ENCODE peak calls at places on chromosomes 4 and X, in eight cellular contexts. S, Z, T, L, M, E, N and X are unnamed samples.

GRCh38 chrX:85379174-85379907 is at the start of gene POF1B:
- DNase-seq in E (no peak), T (no peak), Z (no peak), M (no peak), L (no peak), N (peak; percentile 73), S (no peak), X (peak; percentile 1)

GRCh38 chr4:87649980-87650379 is at the start of gene DMP1:
- DNase-seq in M (no peak), T (no peak), N (no peak), Z (no peak), E (no peak), L (no peak), S (no peak), X (no peak)

GRCh38 chr4:40825014-40825838 is 75.5 kb downstream of the NSUN7 start:
- DNase-seq in M (no peak), E (no peak), N (no peak), S (no peak), L (no peak), Z (no peak), T (no peak), X (no peak)

GRCh38 chr4:183073838-183074145 is 25.3 kb upstream of the WWC2 start:
- DNase-seq in M (no peak), S (no peak), Z (no peak), T (no peak), E (no peak), L (no peak), N (no peak), X (no peak)

GRCh38 chrX:20965270-20966044 is 408.8 kb upstream of the CNKSR2 start:
- DNase-seq in T (no peak), Z (no peak), M (no peak), E (no peak), L (no peak), N (no peak), S (no peak), X (peak; percentile 4)

GRCh38 chrX:54439967-54440871 is at the start of gene TSR2:
- DNase-seq in S (peak; percentile 72), L (peak; percentile 47), T (peak; percentile 93), E (peak; percentile 75), N (peak; percentile 82), M (peak; percentile 85), Z (peak; percentile 87), X (peak; percentile 87)

GRCh38 chrX:76279007-76279406 is 106.1 kb downstream of the PBDC1 start:
- DNase-seq in N (peak; percentile 39), Z (peak; percentile 40), T (no peak), S (peak; percentile 22), E (peak; percentile 51), M (no peak), L (no peak), X (peak; percentile 69)

GRCh38 chrX:153733651-153734240 is 9.1 kb downstream of the ABCD1 start:
- DNase-seq in S (no peak), M (no peak), N (no peak), T (no peak), E (no peak), Z (no peak), L (no peak), X (no peak)

GRCh38 chr4:131052646-131053045 is 1956.7 kb downstream of the C4orf33 start:
- DNase-seq in E (no peak), N (no peak), S (no peak), Z (no peak), L (no peak), T (no peak), M (no peak), X (no peak)

GRCh38 chr4:119632216-119632615 is 3.6 kb upstream of the PDE5A start:
- DNase-seq in S (no peak), N (no peak), L (no peak), E (no peak), T (no peak), Z (no peak), M (no peak), X (no peak)

GRCh38 chr4:109576462-109576861 is 16.4 kb downstream of the MCUB start:
- DNase-seq in L (no peak), N (no peak), E (no peak), Z (peak; percentile 99), S (no peak), M (no peak), T (no peak), X (no peak)

GRCh38 chrX:20263474-20263873 is 3.2 kb downstream of the RPS6KA3 start:
- DNase-seq in N (no peak), T (no peak), S (no peak), L (no peak), Z (peak; percentile 25), E (no peak), M (no peak), X (no peak)

GRCh38 chrX:47200385-47201150 is 6.9 kb downstream of the UBA1 start:
- DNase-seq in M (no peak), T (no peak), E (no peak), L (no peak), N (no peak), S (no peak), Z (no peak), X (no peak)

GRCh38 chrX:134528936-134529335 is 69.0 kb downstream of the HPRT1 start:
- DNase-seq in S (no peak), T (no peak), M (no peak), E (no peak), L (no peak), Z (peak; percentile 51), N (no peak), X (no peak)

GRCh38 chr4:123190176-123190575 is 206.4 kb upstream of the SPRY1 start:
- DNase-seq in Z (no peak), M (no peak), T (no peak), N (no peak), E (no peak), S (no peak), L (no peak), X (no peak)

GRCh38 chr4:96108146-96108545 is 268.3 kb downstream of the PDHA2 start:
- DNase-seq in N (no peak), E (no peak), S (no peak), L (no peak), M (no peak), Z (no peak), T (no peak), X (no peak)

GRCh38 chr4:184053476-184053875 is 148.4 kb downstream of the STOX2 start:
- DNase-seq in T (no peak), S (no peak), E (no peak), N (no peak), Z (no peak), M (no peak), L (no peak), X (no peak)

GRCh38 chrX:42385730-42386129 is 392.2 kb downstream of the PPP1R2C start:
- DNase-seq in S (no peak), E (no peak), L (no peak), N (no peak), M (no peak), Z (no peak), T (no peak), X (no peak)

GRCh38 chr4:7988437-7988836 is 48.8 kb upstream of the AFAP1 start:
- DNase-seq in T (no peak), L (no peak), N (no peak), S (no peak), E (no peak), M (no peak), Z (no peak), X (no peak)

GRCh38 chrX:151359931-151360871 is 36.8 kb upstream of the VMA21 start:
- DNase-seq in L (peak; percentile 26), Z (peak; percentile 12), S (no peak), E (peak; percentile 79), T (no peak), M (no peak), N (peak; percentile 29), X (peak; percentile 58)

GRCh38 chrX:51608766-51609165 is 9.9 kb downstream of the CENPVL3 start:
- DNase-seq in T (no peak), M (no peak), E (no peak), L (no peak), Z (no peak), N (no peak), S (no peak), X (no peak)

GRCh38 chr4:23966720-23967119 is 76.9 kb upstream of the PPARGC1A start:
- DNase-seq in E (no peak), S (no peak), L (no peak), N (no peak), T (no peak), M (no peak), Z (no peak), X (peak; percentile 67)

GRCh38 chr4:23967281-23967680 is 77.4 kb upstream of the PPARGC1A start:
- DNase-seq in Z (no peak), E (no peak), S (no peak), N (no peak), M (no peak), L (no peak), T (no peak), X (no peak)

GRCh38 chr4:23970193-23970850 is 80.5 kb upstream of the PPARGC1A start:
- DNase-seq in E (no peak), N (no peak), T (no peak), S (no peak), M (no peak), Z (no peak), L (no peak), X (no peak)

GRCh38 chr4:23972202-23972601 is 82.4 kb upstream of the PPARGC1A start:
- DNase-seq in L (no peak), S (no peak), N (no peak), Z (no peak), E (no peak), M (no peak), T (no peak), X (no peak)

DNA sequence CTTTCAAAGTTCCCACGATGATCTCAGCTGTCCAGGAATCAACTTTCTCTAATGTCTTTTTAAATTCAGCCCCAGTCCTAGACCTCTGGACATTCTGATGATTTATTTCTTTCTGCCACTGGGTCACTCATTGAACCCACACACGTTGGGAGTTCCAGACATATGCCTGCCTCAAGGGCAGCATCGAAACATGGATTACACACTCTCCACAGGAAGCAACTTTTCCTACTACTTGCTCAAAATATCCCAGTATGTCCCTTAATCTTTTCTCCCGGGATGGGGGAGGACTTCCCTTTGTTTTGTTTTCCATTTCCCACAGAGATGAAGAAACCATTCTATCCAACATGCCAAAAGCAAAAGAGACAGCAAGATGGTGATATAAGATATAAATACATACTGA is 79.8 kb upstream of the PPARGC1A start:
- DNase-seq in E (no peak), L (no peak), N (no peak), Z (no peak), S (no peak), T (no peak), M (no peak), X (no peak)
- TF ChIP-seq POLR2AphosphoS5 in E (no peak), L (no peak), N (no peak), Z (no peak), S (no peak), T (no peak), M (no peak), X (no peak)

GRCh38 chr4:82842593-82842992 is 44.0 kb upstream of the SCD5 start:
- DNase-seq in E (no peak), T (no peak), Z (peak; percentile 36), N (no peak), S (no peak), M (no peak), L (no peak), X (peak; percentile 53)
- TF ChIP-seq POLR2AphosphoS5 in E (no peak), T (no peak), Z (no peak), N (no peak), S (no peak), M (no peak), L (no peak), X (no peak)

GRCh38 chrX:108312938-108313337 is 125.3 kb downstream of the COL4A6 start:
- DNase-seq in T (no peak), Z (peak; percentile 11), N (peak; percentile 27), E (peak; percentile 43), L (no peak), M (peak; percentile 49), S (peak; percentile 55), X (peak; percentile 61)
- TF ChIP-seq POLR2AphosphoS5 in T (peak; percentile 38), Z (no peak), N (no peak), E (no peak), L (no peak), M (no peak), S (no peak), X (no peak)

GRCh38 chr4:25827897-25828296 is 34.9 kb downstream of the SEL1L3 start:
- DNase-seq in N (no peak), T (no peak), M (no peak), Z (no peak), E (no peak), S (no peak), L (no peak), X (no peak)
- TF ChIP-seq POLR2AphosphoS5 in N (no peak), T (no peak), M (no peak), Z (no peak), E (no peak), S (no peak), L (no peak), X (no peak)